ENCODE peak calls at places on chromosomes 7 and 10, in nine cellular contexts. One of them, this sample, is unnamed.

GRCh38 chr7:155257482-155258232 is 40.0 kb upstream of the INSIG1 start:
- DNase-seq in hepatocyte: no peak
- DNase-seq in neural progenitor cell: no peak
- DNase-seq in PC-3: peak; percentile 38
- DNase-seq in H1: no peak
- DNase-seq in CD8-positive, alpha-beta T cell: no peak
- DNase-seq in tibial artery: peak; percentile 81
- DNase-seq in lung: peak; percentile 46
- DNase-seq in cardiac muscle cell: no peak
- DNase-seq in this sample: peak; percentile 35

GRCh38 chr10:8279598-8279997 is 225.1 kb downstream of the GATA3 start:
- DNase-seq in hepatocyte: peak; percentile 24
- DNase-seq in neural progenitor cell: no peak
- DNase-seq in PC-3: peak; percentile 58
- DNase-seq in H1: no peak
- DNase-seq in CD8-positive, alpha-beta T cell: no peak
- DNase-seq in tibial artery: no peak
- DNase-seq in lung: no peak
- DNase-seq in cardiac muscle cell: no peak
- DNase-seq in this sample: no peak

GRCh38 chr7:7639847-7640220 is 718 bp upstream of the UMAD1 start:
- DNase-seq in hepatocyte: peak; percentile 46
- DNase-seq in neural progenitor cell: no peak
- DNase-seq in PC-3: peak; percentile 22
- DNase-seq in H1: no peak
- DNase-seq in CD8-positive, alpha-beta T cell: peak; percentile 26
- DNase-seq in tibial artery: no peak
- DNase-seq in lung: no peak
- DNase-seq in cardiac muscle cell: no peak
- DNase-seq in this sample: no peak

GRCh38 chr7:2610898-2611297 is 20.9 kb upstream of the TTYH3 start:
- DNase-seq in hepatocyte: no peak
- DNase-seq in neural progenitor cell: no peak
- DNase-seq in PC-3: no peak
- DNase-seq in H1: no peak
- DNase-seq in CD8-positive, alpha-beta T cell: no peak
- DNase-seq in tibial artery: no peak
- DNase-seq in lung: no peak
- DNase-seq in cardiac muscle cell: no peak
- DNase-seq in this sample: no peak

GRCh38 chr10:29256531-29256930 is 32.3 kb upstream of the LYZL1 start:
- DNase-seq in hepatocyte: no peak
- DNase-seq in neural progenitor cell: no peak
- DNase-seq in PC-3: no peak
- DNase-seq in H1: no peak
- DNase-seq in CD8-positive, alpha-beta T cell: no peak
- DNase-seq in tibial artery: no peak
- DNase-seq in lung: no peak
- DNase-seq in cardiac muscle cell: no peak
- DNase-seq in this sample: no peak

GRCh38 chr7:75762350-75762917 is 9.6 kb downstream of the CCL26 start:
- DNase-seq in hepatocyte: peak; percentile 76
- DNase-seq in neural progenitor cell: peak; percentile 69
- DNase-seq in PC-3: peak; percentile 74
- DNase-seq in H1: no peak
- DNase-seq in CD8-positive, alpha-beta T cell: no peak
- DNase-seq in tibial artery: no peak
- DNase-seq in lung: no peak
- DNase-seq in cardiac muscle cell: peak; percentile 80
- DNase-seq in this sample: no peak

GRCh38 chr7:78472519-78472918 is 673.9 kb downstream of the PHTF2 start:
- DNase-seq in hepatocyte: no peak
- DNase-seq in neural progenitor cell: no peak
- DNase-seq in PC-3: no peak
- DNase-seq in H1: no peak
- DNase-seq in CD8-positive, alpha-beta T cell: no peak
- DNase-seq in tibial artery: no peak
- DNase-seq in lung: no peak
- DNase-seq in cardiac muscle cell: no peak
- DNase-seq in this sample: no peak

GRCh38 chr7:101882595-101883564 is 65.5 kb downstream of the CUX1 start:
- DNase-seq in hepatocyte: peak; percentile 94
- DNase-seq in neural progenitor cell: peak; percentile 56
- DNase-seq in PC-3: peak; percentile 99
- DNase-seq in H1: no peak
- DNase-seq in CD8-positive, alpha-beta T cell: no peak
- DNase-seq in tibial artery: peak; percentile 94
- DNase-seq in lung: peak; percentile 88
- DNase-seq in cardiac muscle cell: peak; percentile 57
- DNase-seq in this sample: peak; percentile 90

GRCh38 chr10:76357726-76358125 is 926.3 kb downstream of the LRMDA start:
- DNase-seq in hepatocyte: no peak
- DNase-seq in neural progenitor cell: no peak
- DNase-seq in PC-3: no peak
- DNase-seq in H1: no peak
- DNase-seq in CD8-positive, alpha-beta T cell: no peak
- DNase-seq in tibial artery: no peak
- DNase-seq in lung: no peak
- DNase-seq in cardiac muscle cell: no peak
- DNase-seq in this sample: no peak

GRCh38 chr7:123154231-123154860 is 45.4 kb downstream of the SLC13A1 start:
- DNase-seq in hepatocyte: peak; percentile 89
- DNase-seq in neural progenitor cell: peak; percentile 81
- DNase-seq in PC-3: peak; percentile 86
- DNase-seq in H1: peak; percentile 81
- DNase-seq in CD8-positive, alpha-beta T cell: no peak
- DNase-seq in tibial artery: peak; percentile 75
- DNase-seq in lung: peak; percentile 70
- DNase-seq in cardiac muscle cell: peak; percentile 84
- DNase-seq in this sample: peak; percentile 42

GRCh38 chr10:45551387-45551786 is 121.2 kb downstream of the ZFAND4 start:
- DNase-seq in hepatocyte: no peak
- DNase-seq in neural progenitor cell: no peak
- DNase-seq in PC-3: no peak
- DNase-seq in H1: no peak
- DNase-seq in CD8-positive, alpha-beta T cell: no peak
- DNase-seq in tibial artery: no peak
- DNase-seq in lung: no peak
- DNase-seq in cardiac muscle cell: no peak
- DNase-seq in this sample: no peak
- H3K4me3 ChIP-seq in hepatocyte: no peak overlapping the region
- H3K4me3 ChIP-seq in neural progenitor cell: no peak overlapping the region
- H3K4me3 ChIP-seq in PC-3: no peak overlapping the region
- H3K4me3 ChIP-seq in H1: no peak overlapping the region
- H3K4me3 ChIP-seq in CD8-positive, alpha-beta T cell: no peak overlapping the region
- H3K4me3 ChIP-seq in tibial artery: no peak overlapping the region
- H3K4me3 ChIP-seq in lung: no peak overlapping the region
- H3K4me3 ChIP-seq in cardiac muscle cell: no peak overlapping the region
- H3K4me3 ChIP-seq in this sample: no peak overlapping the region

DNA sequence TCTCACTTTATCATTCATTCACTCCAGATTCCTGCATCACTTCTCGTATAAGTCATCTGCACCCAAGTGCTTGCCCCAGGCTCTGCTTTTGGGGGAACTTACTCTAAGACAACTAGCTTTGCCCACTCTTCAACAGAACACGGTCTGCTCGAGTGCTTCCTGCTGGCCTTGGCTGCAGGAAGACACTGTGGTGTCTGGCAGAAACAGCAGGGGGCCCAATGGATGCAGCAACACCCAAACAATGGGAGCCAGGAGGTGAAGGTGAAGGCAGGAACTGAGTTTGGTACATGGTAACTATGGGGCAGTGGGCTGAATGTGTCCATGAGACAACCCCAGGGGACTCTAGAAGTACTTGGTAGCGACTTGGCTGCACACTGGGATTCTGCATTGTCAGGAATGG is 344.0 kb downstream of the REEP3 start:
- DNase-seq in hepatocyte: no peak
- DNase-seq in neural progenitor cell: no peak
- DNase-seq in PC-3: no peak
- DNase-seq in H1: no peak
- DNase-seq in CD8-positive, alpha-beta T cell: no peak
- DNase-seq in tibial artery: no peak
- DNase-seq in lung: no peak
- DNase-seq in cardiac muscle cell: no peak
- DNase-seq in this sample: no peak
- TF ChIP-seq CTCF in hepatocyte: no peak
- TF ChIP-seq CTCF in neural progenitor cell: no peak
- TF ChIP-seq CTCF in PC-3: peak; percentile 25
- TF ChIP-seq CTCF in H1: no peak
- TF ChIP-seq CTCF in CD8-positive, alpha-beta T cell: no peak
- TF ChIP-seq CTCF in tibial artery: no peak
- TF ChIP-seq CTCF in lung: no peak
- TF ChIP-seq CTCF in cardiac muscle cell: peak; percentile 6
- TF ChIP-seq CTCF in this sample: no peak

GRCh38 chr7:25119102-25119501 is 6.0 kb downstream of the CYCS start:
- DNase-seq in hepatocyte: no peak
- DNase-seq in neural progenitor cell: no peak
- DNase-seq in PC-3: no peak
- DNase-seq in H1: no peak
- DNase-seq in CD8-positive, alpha-beta T cell: no peak
- DNase-seq in tibial artery: no peak
- DNase-seq in lung: no peak
- DNase-seq in cardiac muscle cell: no peak
- DNase-seq in this sample: no peak
- H3K36me3 ChIP-seq in hepatocyte: no peaks in the 10 kb centered on the region
- H3K36me3 ChIP-seq in neural progenitor cell: peaks cover 11% of the 10 kb centered on the region
- H3K36me3 ChIP-seq in PC-3: peaks cover 48% of the 10 kb centered on the region
- H3K36me3 ChIP-seq in H1: peaks cover 8% of the 10 kb centered on the region
- H3K36me3 ChIP-seq in CD8-positive, alpha-beta T cell: no peaks in the 10 kb centered on the region
- H3K36me3 ChIP-seq in tibial artery: peaks cover 26% of the 10 kb centered on the region
- H3K36me3 ChIP-seq in lung: peaks cover 11% of the 10 kb centered on the region
- H3K36me3 ChIP-seq in cardiac muscle cell: peaks cover 36% of the 10 kb centered on the region
- H3K36me3 ChIP-seq in this sample: peaks cover 7% of the 10 kb centered on the region

DNA sequence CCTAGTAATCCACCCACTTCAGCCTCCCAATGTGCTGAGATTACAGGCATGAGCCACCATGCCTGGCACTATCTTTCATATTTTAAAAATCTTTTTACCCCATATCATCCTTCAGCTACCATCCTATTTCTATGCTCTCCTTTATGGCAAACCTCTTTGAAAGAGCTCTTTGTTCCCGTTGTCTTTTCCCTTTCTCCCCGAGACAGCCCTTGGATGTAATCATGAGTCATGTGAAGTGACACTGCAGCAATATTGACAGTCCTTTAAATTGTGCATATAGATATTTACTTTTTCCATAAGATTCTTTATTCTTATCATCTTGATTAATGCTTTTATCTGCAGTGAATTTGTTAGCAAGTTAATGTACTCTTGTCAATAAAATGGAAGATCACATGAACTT is 286.6 kb downstream of the ANKRD7 start:
- DNase-seq in hepatocyte: no peak
- DNase-seq in neural progenitor cell: no peak
- DNase-seq in PC-3: no peak
- DNase-seq in H1: no peak
- DNase-seq in CD8-positive, alpha-beta T cell: no peak
- DNase-seq in tibial artery: no peak
- DNase-seq in lung: no peak
- DNase-seq in cardiac muscle cell: no peak
- DNase-seq in this sample: no peak
- H3K4me3 ChIP-seq in hepatocyte: no peak overlapping the region
- H3K4me3 ChIP-seq in neural progenitor cell: no peak overlapping the region
- H3K4me3 ChIP-seq in PC-3: no peak overlapping the region
- H3K4me3 ChIP-seq in H1: no peak overlapping the region
- H3K4me3 ChIP-seq in CD8-positive, alpha-beta T cell: no peak overlapping the region
- H3K4me3 ChIP-seq in tibial artery: no peak overlapping the region
- H3K4me3 ChIP-seq in lung: no peak overlapping the region
- H3K4me3 ChIP-seq in cardiac muscle cell: no peak overlapping the region
- H3K4me3 ChIP-seq in this sample: no peak overlapping the region

DNA sequence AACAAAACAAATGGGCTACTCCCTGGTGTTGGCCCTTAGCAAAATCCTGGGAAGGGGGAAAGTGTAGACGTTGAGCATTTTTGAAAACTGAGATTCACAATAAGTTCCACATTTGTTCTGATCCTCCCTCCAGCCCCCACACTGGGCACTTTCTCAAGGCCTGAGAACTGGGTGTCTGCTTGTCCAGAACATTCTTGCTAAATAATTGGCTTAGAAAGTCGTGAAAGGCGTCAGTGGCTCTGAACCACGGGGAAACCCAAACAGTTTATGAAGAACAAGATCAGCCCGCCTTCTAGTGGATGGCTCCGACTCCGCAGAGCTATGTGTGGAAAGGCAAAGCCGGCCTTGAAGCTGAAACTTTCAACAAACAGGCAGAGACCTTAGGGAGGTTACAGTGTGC is 370.1 kb downstream of the PRPF18 start:
- DNase-seq in hepatocyte: peak; percentile 14
- DNase-seq in neural progenitor cell: no peak
- DNase-seq in PC-3: no peak
- DNase-seq in H1: no peak
- DNase-seq in CD8-positive, alpha-beta T cell: no peak
- DNase-seq in tibial artery: peak; percentile 93
- DNase-seq in lung: peak; percentile 61
- DNase-seq in cardiac muscle cell: no peak
- DNase-seq in this sample: peak; percentile 52
- TF ChIP-seq CTCF in hepatocyte: no peak
- TF ChIP-seq CTCF in neural progenitor cell: no peak
- TF ChIP-seq CTCF in PC-3: no peak
- TF ChIP-seq CTCF in H1: peak; percentile 39
- TF ChIP-seq CTCF in CD8-positive, alpha-beta T cell: no peak
- TF ChIP-seq CTCF in tibial artery: peak; percentile 76
- TF ChIP-seq CTCF in lung: peak; percentile 14
- TF ChIP-seq CTCF in cardiac muscle cell: peak; percentile 37
- TF ChIP-seq CTCF in this sample: peak; percentile 65

GRCh38 chr10:3098689-3099088 is 31.3 kb downstream of the PFKP start:
- DNase-seq in hepatocyte: no peak
- DNase-seq in neural progenitor cell: no peak
- DNase-seq in PC-3: no peak
- DNase-seq in H1: no peak
- DNase-seq in CD8-positive, alpha-beta T cell: no peak
- DNase-seq in tibial artery: no peak
- DNase-seq in lung: no peak
- DNase-seq in cardiac muscle cell: no peak
- DNase-seq in this sample: no peak
- H3K36me3 ChIP-seq in hepatocyte: no peaks in the 10 kb centered on the region
- H3K36me3 ChIP-seq in neural progenitor cell: no peaks in the 10 kb centered on the region
- H3K36me3 ChIP-seq in PC-3: no peaks in the 10 kb centered on the region
- H3K36me3 ChIP-seq in H1: peaks cover 4% of the 10 kb centered on the region
- H3K36me3 ChIP-seq in CD8-positive, alpha-beta T cell: peaks cover 14% of the 10 kb centered on the region
- H3K36me3 ChIP-seq in tibial artery: peaks cover 26% of the 10 kb centered on the region
- H3K36me3 ChIP-seq in lung: peaks cover 13% of the 10 kb centered on the region
- H3K36me3 ChIP-seq in cardiac muscle cell: peaks cover 28% of the 10 kb centered on the region
- H3K36me3 ChIP-seq in this sample: no peaks in the 10 kb centered on the region

DNA sequence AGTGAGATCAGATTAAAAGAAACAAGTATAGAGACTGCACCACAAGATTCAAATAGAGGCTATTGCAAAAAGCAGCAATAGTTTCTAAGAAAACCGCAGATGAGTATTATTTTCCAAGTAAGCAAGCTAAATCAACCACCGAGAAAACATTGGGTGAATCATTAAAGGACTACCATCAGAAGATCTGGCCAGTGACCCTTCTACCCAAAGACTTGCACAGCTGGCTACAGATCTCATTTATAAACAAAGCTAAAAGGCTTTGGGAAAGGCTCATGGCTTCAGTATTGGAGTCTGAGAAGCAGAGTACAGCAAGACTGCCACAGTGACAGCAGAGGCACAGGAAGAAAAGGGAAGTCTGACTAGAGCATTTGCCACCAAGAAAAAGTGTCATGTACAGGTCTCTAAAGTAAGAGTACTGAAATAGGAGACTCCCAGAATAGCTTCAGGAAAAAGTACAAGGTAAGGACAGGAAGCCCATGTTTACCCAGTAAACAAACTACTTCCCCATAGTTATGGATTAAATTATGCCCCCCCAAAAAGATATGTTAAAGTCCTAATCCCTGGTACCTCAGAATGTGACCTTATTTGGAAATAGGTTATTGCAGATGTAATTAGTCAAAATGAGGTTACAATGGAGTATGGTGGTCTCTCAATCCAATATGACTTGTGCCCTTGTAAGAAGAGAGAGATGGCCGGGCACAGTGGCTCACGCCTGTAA is 19.0 kb downstream of the STEAP1 start:
- DNase-seq in hepatocyte: no peak
- DNase-seq in neural progenitor cell: no peak
- DNase-seq in PC-3: no peak
- DNase-seq in H1: no peak
- DNase-seq in CD8-positive, alpha-beta T cell: no peak
- DNase-seq in tibial artery: no peak
- DNase-seq in lung: no peak
- DNase-seq in cardiac muscle cell: no peak
- DNase-seq in this sample: no peak
- H3K4me3 ChIP-seq in hepatocyte: no peak overlapping the region
- H3K4me3 ChIP-seq in neural progenitor cell: no peak overlapping the region
- H3K4me3 ChIP-seq in PC-3: no peak overlapping the region
- H3K4me3 ChIP-seq in H1: no peak overlapping the region
- H3K4me3 ChIP-seq in CD8-positive, alpha-beta T cell: no peak overlapping the region
- H3K4me3 ChIP-seq in tibial artery: no peak overlapping the region
- H3K4me3 ChIP-seq in lung: no peak overlapping the region
- H3K4me3 ChIP-seq in cardiac muscle cell: no peak overlapping the region
- H3K4me3 ChIP-seq in this sample: no peak overlapping the region